ENCODE peak calls at places on chromosomes 6 and 20, in four cellular contexts. X is choroid plexus epithelial cell, Z is AG09319, S is HCT116. M is an unnamed sample.

GRCh38 chr6:97361286-97361685 is 78.3 kb upstream of the MMS22L start:
- DNase-seq in S (no peak), Z (no peak), X (peak; percentile 30), M (peak; percentile 87)

GRCh38 chr6:127971945-127972391 is 71.1 kb upstream of the THEMIS start:
- DNase-seq in X (peak; percentile 91), S (no peak), Z (no peak), M (peak; percentile 35)

GRCh38 chr6:113362542-113363430 is 494.4 kb upstream of the MARCKS start:
- DNase-seq in X (peak; percentile 54), S (no peak), Z (no peak), M (no peak)

GRCh38 chr6:22877946-22878705 is 308.8 kb downstream of the HDGFL1 start:
- DNase-seq in S (no peak), Z (peak; percentile 56), X (peak; percentile 88), M (no peak)

GRCh38 chr20:2795451-2795850 is 5.0 kb downstream of the CPXM1 start:
- DNase-seq in S (no peak), X (no peak), Z (no peak), M (no peak)

GRCh38 chr20:57433658-57434389 is 42.6 kb downstream of the RBM38 start:
- DNase-seq in Z (no peak), X (no peak), S (no peak), M (no peak)

GRCh38 chr6:141261016-141261671 is 871.6 kb upstream of the GJE1 start:
- DNase-seq in Z (no peak), X (no peak), S (no peak), M (no peak)

GRCh38 chr20:50312682-50313187 is 122.1 kb downstream of the CEBPB start:
- DNase-seq in X (peak; percentile 47), S (no peak), Z (peak; percentile 63), M (peak; percentile 98)

DNA sequence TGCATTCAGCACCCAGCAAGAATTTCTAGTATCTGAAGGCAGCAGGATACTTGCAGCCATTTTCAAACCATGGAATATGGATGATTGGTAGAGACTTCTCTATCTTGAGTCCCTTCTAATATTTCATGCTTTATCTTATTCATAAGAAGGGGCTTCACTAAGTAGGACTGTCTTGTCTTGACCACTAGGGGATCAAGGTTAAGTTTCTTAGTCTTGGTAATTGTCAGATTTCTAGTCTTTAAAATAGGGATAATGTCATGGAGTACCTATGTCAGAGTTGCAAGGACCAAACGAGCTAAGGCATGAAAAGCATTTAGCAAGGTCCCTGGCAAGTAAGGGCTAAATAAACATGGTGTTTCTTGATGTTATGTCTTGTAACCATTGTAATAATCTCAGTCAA is 68.5 kb upstream of the ESR1 start:
- DNase-seq in X (no peak), S (no peak), Z (no peak), M (no peak)
- TF ChIP-seq CTCF in X (no peak), S (peak; percentile 33), Z (no peak), M (no peak)

DNA sequence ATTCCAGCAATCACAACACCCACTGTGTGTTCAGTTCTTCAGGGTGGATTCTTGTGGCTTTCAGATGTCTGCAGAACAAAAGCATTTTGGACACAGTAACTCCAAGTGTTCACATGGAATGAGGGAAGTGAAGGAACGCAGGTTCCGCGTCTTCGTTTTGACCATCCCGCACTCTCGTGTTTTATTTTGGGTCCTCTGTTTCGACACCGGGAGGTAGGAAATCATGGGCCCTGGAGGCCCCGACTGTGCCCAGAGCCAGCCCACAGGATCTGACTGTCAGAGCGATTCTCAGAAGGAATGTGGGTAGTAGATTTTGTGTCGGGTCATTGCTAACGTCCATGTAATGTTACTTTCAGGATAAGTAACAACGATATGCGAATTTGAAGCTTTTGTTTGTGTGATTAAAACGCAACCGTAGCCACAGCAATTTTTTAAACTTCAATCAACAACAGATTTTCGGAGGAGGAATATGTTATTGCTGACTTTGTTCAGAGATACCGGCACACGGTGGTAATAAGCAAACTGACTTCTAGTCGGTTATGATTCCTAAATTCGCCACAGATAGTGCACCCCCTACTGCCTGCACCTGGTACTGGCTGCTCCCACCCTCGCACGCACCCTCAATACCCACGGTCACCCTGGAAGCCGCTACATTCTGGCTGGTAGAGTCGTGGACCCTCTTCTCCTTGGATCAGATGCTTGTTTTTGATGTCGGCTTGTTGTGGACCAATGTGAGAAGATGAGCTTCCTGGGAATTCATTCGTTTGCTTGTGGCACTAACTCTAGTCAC is 10.5 kb downstream of the NPEPL1 start:
- DNase-seq in X (no peak), Z (no peak), S (no peak), M (no peak)
- TF ChIP-seq CTCF in X (peak; percentile 46), Z (peak; percentile 27), S (peak; percentile 59), M (peak; percentile 19)

GRCh38 chr6:105607624-105608392 is 204.9 kb upstream of the PREP start:
- DNase-seq in Z (no peak), X (peak; percentile 33), S (no peak), M (no peak)
- TF ChIP-seq CTCF in Z (no peak), X (no peak), S (no peak), M (no peak)

DNA sequence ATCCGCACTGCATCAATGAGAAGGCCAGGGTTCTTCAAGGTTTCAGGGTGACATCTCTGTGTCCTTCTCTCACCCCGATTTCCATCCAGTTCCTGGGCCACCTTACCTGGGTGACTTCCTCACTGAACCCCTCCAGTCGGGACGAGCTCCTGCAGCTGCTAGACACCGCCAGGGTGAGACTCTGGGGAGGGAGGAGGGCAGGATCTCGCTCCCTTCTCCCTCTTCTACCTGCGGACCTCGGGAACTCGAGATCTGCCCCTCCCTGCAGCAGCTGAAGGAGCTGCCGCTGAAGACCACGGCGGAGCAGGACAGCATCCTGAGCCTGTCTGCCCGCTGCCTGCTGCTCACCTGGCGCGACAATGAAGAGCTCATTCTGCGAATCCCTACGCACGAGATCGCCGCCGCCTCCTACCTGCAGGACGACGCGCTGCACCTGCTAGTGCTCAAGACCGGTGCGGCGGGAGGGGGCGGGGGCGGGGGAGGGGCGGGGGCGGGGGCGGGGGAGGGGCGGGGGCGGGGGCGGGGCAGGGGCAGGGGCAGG is 7.5 kb downstream of the CCM2L start:
- DNase-seq in Z (no peak), S (peak; percentile 79), X (no peak), M (peak; percentile 41)
- TF ChIP-seq CTCF in Z (no peak), S (peak; percentile 52), X (no peak), M (no peak)

GRCh38 chr6:48764261-48764660 is 653.3 kb upstream of the PTCHD4 start:
- DNase-seq in Z (no peak), X (peak; percentile 23), S (no peak), M (no peak)

GRCh38 chr6:48766349-48766748 is 655.4 kb upstream of the PTCHD4 start:
- DNase-seq in X (peak; percentile 75), S (peak; percentile 79), Z (no peak), M (peak; percentile 81)

DNA sequence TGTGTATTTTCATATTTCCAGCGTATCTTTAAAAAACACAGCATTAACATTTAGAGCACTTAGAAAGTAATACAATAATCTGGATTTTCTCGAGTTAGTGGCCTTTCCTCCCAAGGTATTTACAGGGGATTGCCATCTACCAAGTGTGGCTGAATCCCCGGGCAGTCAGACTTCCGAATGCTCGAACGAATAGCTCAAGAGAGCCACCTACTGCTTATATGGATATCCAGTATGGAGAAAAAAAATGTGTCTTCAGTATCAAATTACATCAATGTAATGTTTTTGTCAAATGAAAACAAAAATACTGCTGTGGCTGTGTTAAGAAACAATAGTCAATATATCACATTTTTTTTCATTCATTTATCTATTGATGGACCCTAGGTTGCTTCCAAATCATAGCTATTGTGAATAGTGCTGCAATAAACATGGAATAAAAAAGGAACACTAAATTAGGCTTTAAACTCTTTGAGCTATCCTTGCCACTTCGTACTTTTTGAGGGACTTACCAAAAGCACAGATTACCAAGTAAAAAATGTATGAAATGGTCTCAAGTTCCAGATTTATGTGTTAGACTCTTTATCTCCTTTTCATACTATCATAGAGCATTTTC is 654.5 kb upstream of the PTCHD4 start:
- DNase-seq in X (peak; percentile 87), S (peak; percentile 59), Z (no peak), M (peak; percentile 74)
- TF ChIP-seq CTCF in X (peak; percentile 79), S (peak; percentile 56), Z (peak; percentile 58), M (peak; percentile 51)

DNA sequence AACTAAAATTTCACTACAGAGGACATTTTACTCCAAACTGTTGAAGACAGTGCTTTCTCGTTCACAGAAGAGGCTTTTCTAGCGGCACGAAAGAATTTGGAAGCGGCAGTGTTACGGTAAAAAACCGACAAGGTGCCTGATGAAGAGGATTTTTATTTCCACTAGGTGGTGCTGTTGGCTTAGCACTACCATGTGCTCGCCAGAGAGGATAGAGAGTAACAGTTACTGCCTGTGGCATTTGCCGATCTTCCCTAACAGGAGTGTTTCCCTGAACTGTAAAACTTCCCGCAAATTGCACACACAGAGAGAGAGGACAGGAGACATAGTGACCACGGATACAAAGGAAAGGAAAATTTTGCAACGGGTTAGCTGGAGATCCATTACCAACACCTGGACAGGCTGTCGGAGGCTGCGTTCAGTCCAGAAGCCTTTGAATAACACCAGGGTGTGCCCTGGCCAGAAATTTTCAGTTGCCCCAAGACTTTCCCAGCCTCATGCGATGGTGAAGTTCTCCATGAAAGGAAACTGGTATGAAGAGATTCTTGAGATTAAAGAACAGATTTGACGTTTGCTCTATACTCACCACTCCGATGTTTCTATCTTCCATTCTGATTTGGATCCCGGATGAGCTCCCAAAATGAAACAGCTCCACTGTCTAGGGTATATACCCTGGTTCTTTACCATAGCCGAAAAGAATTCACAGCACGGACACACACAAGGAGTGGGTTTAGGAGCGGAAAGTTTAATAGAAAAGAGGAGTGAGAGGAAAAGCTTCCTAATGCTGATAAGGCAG is 48.1 kb downstream of the HLA-DPB1 start:
- DNase-seq in X (peak; percentile 20), Z (no peak), S (peak; percentile 77), M (peak; percentile 70)
- TF ChIP-seq CTCF in X (peak; percentile 45), Z (peak; percentile 20), S (peak; percentile 68), M (peak; percentile 41)

GRCh38 chr20:40540163-40540562 is 148.9 kb downstream of the MAFB start:
- DNase-seq in X (no peak), Z (no peak), S (no peak), M (no peak)
- TF ChIP-seq CTCF in X (no peak), Z (no peak), S (no peak), M (no peak)

GRCh38 chr6:142698751-142699150 is 246.2 kb downstream of the HIVEP2 start:
- DNase-seq in Z (no peak), S (peak; percentile 10), X (peak; percentile 28), M (peak; percentile 11)
- TF ChIP-seq CTCF in Z (peak; percentile 1), S (peak; percentile 45), X (peak; percentile 50), M (peak; percentile 26)